ENCODE peak calls at places on chromosomes 12 and 14, in four cellular contexts. L is H1, W is HepG2, N is GM12878. G is an unnamed sample.

GRCh38 chr14:70317969-70318634 is 41.4 kb downstream of the COX16 start:
- DNase-seq in L (peak; percentile 23), N (peak; percentile 2), W (peak; percentile 97), G (no peak)

GRCh38 chr14:97887690-97888089 is 1090.5 kb downstream of the VRK1 start:
- DNase-seq in N (no peak), L (no peak), W (no peak), G (no peak)

GRCh38 chr14:84254205-84254788 is 1275.6 kb upstream of the FLRT2 start:
- DNase-seq in L (no peak), N (no peak), W (no peak), G (no peak)

GRCh38 chr12:58668831-58669230 is 251.5 kb downstream of the LRIG3 start:
- DNase-seq in L (no peak), W (no peak), N (no peak), G (no peak)

GRCh38 chr12:47829584-47829983 is 9.9 kb upstream of the HDAC7 start:
- DNase-seq in L (no peak), N (no peak), W (no peak), G (peak; percentile 57)

GRCh38 chr14:103284574-103285467 is 49.2 kb upstream of the EIF5 start:
- DNase-seq in L (no peak), N (no peak), W (peak; percentile 32), G (no peak)

GRCh38 chr14:101460986-101461750 is 100.1 kb upstream of the DIO3 start:
- DNase-seq in N (no peak), L (no peak), W (no peak), G (no peak)

GRCh38 chr12:19130224-19131019 is 889 bp downstream of the PLEKHA5 start:
- DNase-seq in L (no peak), N (no peak), W (no peak), G (peak; percentile 43)

GRCh38 chr12:108457006-108457733 is 57.9 kb upstream of the FICD start:
- DNase-seq in W (peak; percentile 69), N (peak; percentile 34), L (no peak), G (peak; percentile 63)

GRCh38 chr12:124940393-124941169 is 26.1 kb upstream of the UBC start:
- DNase-seq in L (peak; percentile 85), N (peak; percentile 82), W (peak; percentile 84), G (peak; percentile 88)

GRCh38 chr12:104164635-104165034 is 26.6 kb upstream of the NFYB start:
- DNase-seq in W (no peak), L (no peak), N (no peak), G (no peak)

GRCh38 chr12:6554168-6554989 is 1.5 kb downstream of the IFFO1 start:
- DNase-seq in W (peak; percentile 77), L (no peak), N (no peak), G (peak; percentile 79)

GRCh38 chr14:50667491-50668007 is 557 bp downstream of the SAV1 start:
- DNase-seq in N (no peak), L (no peak), W (no peak), G (no peak)

GRCh38 chr12:49959570-49960473 is 1.9 kb upstream of the AQP5 start:
- DNase-seq in N (no peak), W (no peak), L (peak; percentile 60), G (no peak)

GRCh38 chr12:125773033-125773432 is 707.8 kb downstream of the AACS start:
- DNase-seq in L (peak; percentile 33), W (peak; percentile 27), N (no peak), G (peak; percentile 47)

GRCh38 chr12:111926631-111927030 is 84.6 kb downstream of the MAPKAPK5 start:
- DNase-seq in N (no peak), W (no peak), L (no peak), G (no peak)

GRCh38 chr12:39846971-39847661 is 227.5 kb upstream of the ABCD2 start:
- DNase-seq in N (no peak), L (no peak), W (peak; percentile 4), G (no peak)

GRCh38 chr14:92998957-92999356 is 76.0 kb downstream of the CHGA start:
- DNase-seq in N (no peak), L (no peak), W (no peak), G (no peak)

GRCh38 chr14:52352546-52352945 is 38.4 kb downstream of the PTGER2 start:
- DNase-seq in N (no peak), L (no peak), W (no peak), G (no peak)

GRCh38 chr12:14618990-14619389 is 51.3 kb upstream of the PLBD1 start:
- DNase-seq in W (no peak), L (no peak), N (no peak), G (no peak)

GRCh38 chr12:4265280-4265679 is 8.3 kb upstream of the CCND2 start:
- DNase-seq in W (no peak), L (no peak), N (no peak), G (no peak)

GRCh38 chr12:123671876-123672275 is 963 bp downstream of the TCTN2 start:
- DNase-seq in L (no peak), N (no peak), W (no peak), G (no peak)

GRCh38 chr14:92553456-92553855 is 39.9 kb downstream of the RIN3 start:
- DNase-seq in L (no peak), W (no peak), N (no peak), G (no peak)

GRCh38 chr12:86724716-86725115 is 468.5 kb upstream of the MGAT4C start:
- DNase-seq in L (no peak), W (no peak), N (no peak), G (no peak)

GRCh38 chr12:69330475-69331473 is 17.4 kb upstream of the LYZ start:
- DNase-seq in N (no peak), W (no peak), L (peak; percentile 41), G (peak; percentile 53)

GRCh38 chr14:92511472-92512247 is 1.9 kb upstream of the RIN3 start:
- DNase-seq in L (no peak), W (no peak), N (no peak), G (no peak)

GRCh38 chr12:6228535-6229223 is 28.5 kb downstream of the CD9 start:
- DNase-seq in W (no peak), N (no peak), L (no peak), G (no peak)

GRCh38 chr14:73208390-73208789 is 28.9 kb upstream of the PAPLN start:
- DNase-seq in W (no peak), L (no peak), N (no peak), G (no peak)

GRCh38 chr12:119949594-119949993 is 39.4 kb upstream of the BICDL1 start:
- DNase-seq in L (no peak), W (no peak), N (no peak), G (no peak)

GRCh38 chr12:66129934-66130266 is 650 bp downstream of the LLPH start:
- DNase-seq in L (no peak), W (no peak), N (no peak), G (no peak)

GRCh38 chr12:26126340-26127284 is 1.8 kb upstream of the BHLHE41 start:
- DNase-seq in W (peak; percentile 28), L (no peak), N (no peak), G (peak; percentile 49)

GRCh38 chr14:86086962-86087361 is 557.0 kb downstream of the FLRT2 start:
- DNase-seq in L (no peak), N (no peak), W (no peak), G (no peak)

GRCh38 chr14:89660183-89660582 is 243.2 kb upstream of the FOXN3 start:
- DNase-seq in N (no peak), W (no peak), L (no peak), G (no peak)

GRCh38 chr12:118094039-118094438 is 9.8 kb downstream of the VSIG10 start:
- DNase-seq in W (no peak), N (no peak), L (no peak), G (no peak)

GRCh38 chr14:102516531-102517411 is 7.2 kb upstream of the ANKRD9 start:
- DNase-seq in W (peak; percentile 44), N (no peak), L (no peak), G (peak; percentile 74)

GRCh38 chr12:57069522-57069921 is 9.1 kb downstream of the NEMP1 start:
- DNase-seq in W (peak; percentile 81), L (no peak), N (no peak), G (peak; percentile 84)

GRCh38 chr14:21106191-21106505 is 5.3 kb downstream of the TMEM253 start:
- DNase-seq in L (no peak), W (no peak), N (no peak), G (no peak)

GRCh38 chr14:21108791-21109190 is 7.9 kb downstream of the TMEM253 start:
- DNase-seq in N (no peak), W (no peak), L (no peak), G (no peak)

GRCh38 chr14:21109377-21110260 is 8.8 kb downstream of the TMEM253 start:
- DNase-seq in L (no peak), W (peak; percentile 79), N (peak; percentile 57), G (no peak)

GRCh38 chr14:21106506-21107359 is 5.9 kb downstream of the TMEM253 start:
- DNase-seq in L (peak; percentile 70), W (peak; percentile 84), N (no peak), G (peak; percentile 35)

DNA sequence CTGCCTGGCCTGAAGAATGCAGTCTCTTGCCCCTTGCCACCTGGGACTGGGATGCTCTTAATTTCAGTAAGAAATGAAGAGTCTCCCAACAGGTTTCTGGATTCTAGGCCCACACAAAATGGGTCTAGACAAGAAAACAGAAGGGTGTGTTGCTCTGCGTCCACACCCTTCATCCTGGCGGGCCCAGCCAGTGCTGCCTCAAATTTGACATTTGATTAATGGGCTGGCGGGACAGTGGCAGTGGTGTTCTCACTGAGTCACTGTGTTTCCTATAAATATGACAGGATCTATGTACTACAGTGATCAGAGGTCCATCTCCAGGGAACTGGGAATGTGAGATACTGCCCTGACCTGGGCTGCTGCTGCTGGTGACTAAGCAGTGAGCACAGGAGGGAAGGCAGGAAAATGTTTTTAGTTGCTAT is 6.5 kb downstream of the TMEM253 start:
- DNase-seq in N (no peak), W (no peak), L (no peak), G (peak; percentile 87)
- TF ChIP-seq CBX5 in N (no peak), W (no peak), L (no peak), G (no peak)

GRCh38 chr12:53579545-53579955 is 46.6 kb downstream of the ATF7 start:
- DNase-seq in N (peak; percentile 77), L (no peak), W (no peak), G (no peak)
- TF ChIP-seq CBX5 in N (no peak), L (no peak), W (no peak), G (no peak)

DNA sequence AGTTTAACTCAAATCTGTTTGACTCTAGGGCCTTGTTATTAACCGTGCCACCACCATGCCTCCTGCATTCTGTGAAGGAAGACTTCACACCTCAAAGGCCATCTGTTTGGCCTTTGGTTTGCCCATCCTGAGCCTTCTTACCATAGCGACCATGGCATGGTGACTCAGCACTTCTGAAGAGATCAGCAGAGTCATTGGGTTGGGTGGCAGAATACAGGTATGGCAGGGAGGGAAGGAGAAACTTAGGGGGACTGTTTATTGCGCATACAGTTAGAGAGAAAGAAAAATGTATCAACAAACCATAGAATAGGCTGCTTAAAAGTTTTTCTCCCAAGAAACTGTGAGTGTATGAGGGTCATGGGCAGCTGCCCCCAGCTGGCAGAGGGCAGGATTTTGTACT is 49.2 kb downstream of the DAD1 start:
- DNase-seq in L (no peak), W (no peak), N (no peak), G (no peak)
- TF ChIP-seq CBX5 in L (no peak), W (no peak), N (no peak), G (no peak)

DNA sequence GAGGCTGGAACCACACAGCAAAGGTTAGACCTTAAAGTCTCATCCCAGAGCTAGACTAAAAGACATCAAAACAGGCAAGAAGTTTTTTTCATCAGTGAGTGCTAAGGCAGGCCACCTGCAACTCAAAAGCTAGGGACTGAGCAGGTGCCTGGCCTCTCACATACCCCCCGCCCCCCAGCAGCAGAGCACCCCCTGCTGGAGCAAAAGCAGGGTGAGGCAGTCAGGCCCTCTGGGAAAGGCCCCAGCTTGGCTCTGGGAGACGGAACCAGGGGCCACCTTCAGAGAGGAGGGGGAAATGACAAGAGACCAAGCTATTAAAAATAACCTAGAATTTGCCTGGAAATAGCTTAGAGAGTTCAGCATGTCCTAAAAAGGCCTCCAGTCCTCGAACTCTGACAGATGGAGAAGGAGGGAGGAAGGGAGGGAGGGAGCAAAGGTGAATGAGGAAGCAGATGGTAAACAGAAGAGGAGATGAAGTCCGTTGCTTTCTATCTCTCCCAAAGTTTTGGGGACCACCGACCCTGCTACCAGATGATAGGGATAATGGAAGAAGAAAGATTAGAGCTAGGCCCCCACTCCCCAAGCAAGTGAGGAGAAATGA is 1.8 kb downstream of the ITGA7 start:
- DNase-seq in W (no peak), N (no peak), L (no peak), G (peak; percentile 62)
- TF ChIP-seq CBX5 in W (no peak), N (no peak), L (no peak), G (no peak)

G was measured in K562.